ENCODE peak calls at places on chromosomes 13 and 19, in six cellular contexts. Z is IMR-90, K is H1, R is neuronal stem cell, X is mesendoderm, C is mesenchymal stem cell. U is an unnamed sample.

GRCh38 chr13:50934735-50935419 is 25.3 kb downstream of the RNASEH2B start:
- DNase-seq in Z (no peak), K (no peak), R (no peak), X (no peak), C (no peak), U (no peak)

GRCh38 chr13:48009298-48009697 is 8.2 kb upstream of the SUCLA2 start:
- DNase-seq in Z (peak), K (no peak), R (no peak), X (peak), C (peak), U (no peak)

GRCh38 chr19:13920940-13921744 is 15.1 kb downstream of the CC2D1A start:
- DNase-seq in Z (peak), K (peak), R (no peak), X (peak), C (peak), U (peak)

GRCh38 chr13:72104656-72105180 is 237.7 kb upstream of the DACH1 start:
- DNase-seq in Z (no peak), K (no peak), R (no peak), X (no peak), C (peak), U (no peak)

GRCh38 chr13:77310161-77310560 is 16.7 kb downstream of the MYCBP2 start:
- DNase-seq in Z (no peak), K (no peak), R (no peak), X (no peak), C (no peak), U (no peak)

GRCh38 chr19:2047076-2047448 is 4.0 kb downstream of the MKNK2 start:
- DNase-seq in Z (no peak), K (no peak), R (no peak), X (no peak), C (no peak), U (no peak)

GRCh38 chr19:16825312-16826168 is 3.7 kb upstream of the SIN3B start:
- DNase-seq in Z (peak), K (peak), R (no peak), X (peak), C (peak), U (peak)

GRCh38 chr13:24183741-24184182 is 23.2 kb downstream of the SPATA13 start:
- DNase-seq in Z (no peak), K (no peak), R (no peak), X (no peak), C (no peak), U (no peak)

GRCh38 chr19:41801682-41802317 is 5.4 kb downstream of the CEACAM3 start:
- DNase-seq in Z (no peak), K (no peak), R (no peak), X (no peak), C (no peak), U (no peak)

GRCh38 chr13:28339419-28339818 is 155.5 kb downstream of the FLT1 start:
- DNase-seq in Z (peak), K (no peak), R (no peak), X (no peak), C (peak), U (no peak)

GRCh38 chr19:40962460-40962961 is 28.6 kb upstream of the CYP2B6 start:
- DNase-seq in Z (no peak), K (no peak), R (no peak), X (no peak), C (no peak), U (no peak)

GRCh38 chr19:43784251-43784980 is 3.6 kb upstream of the KCNN4 start:
- DNase-seq in Z (peak), K (no peak), R (no peak), X (peak), C (peak), U (peak)

GRCh38 chr19:5951338-5951861 is 26.5 kb downstream of the RANBP3 start:
- DNase-seq in Z (no peak), K (no peak), R (no peak), X (peak), C (no peak), U (peak)

GRCh38 chr13:100532090-100532766 is 56.4 kb downstream of the GGACT start:
- DNase-seq in Z (no peak), K (peak), R (no peak), X (no peak), C (no peak), U (peak)

DNA sequence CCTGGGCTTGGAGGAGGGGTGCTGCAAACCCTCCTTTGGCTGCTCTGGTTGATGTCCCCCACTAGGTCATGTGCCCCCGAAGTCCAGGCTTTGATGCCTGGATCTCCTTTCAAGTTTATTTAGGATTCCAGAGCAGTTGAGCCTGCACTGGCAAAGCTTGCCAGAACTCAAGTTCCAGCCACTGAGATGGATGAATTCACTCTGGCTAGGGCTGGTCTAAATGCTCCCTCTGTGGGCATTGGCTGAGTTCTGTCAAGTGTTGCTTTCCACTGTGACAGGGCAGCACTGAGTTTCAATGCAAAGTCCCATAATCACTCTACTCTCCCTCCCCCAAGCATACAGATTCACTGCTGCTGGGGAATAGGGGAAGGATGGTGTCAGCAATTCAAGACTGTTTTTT is 17.8 kb upstream of the LMO7 start:
- DNase-seq in Z (no peak), K (no peak), R (no peak), X (no peak), C (no peak), U (no peak)
- H2BK15ac ChIP-seq in Z (peak), K (no peak), R (no peak), X (no peak), C (no peak), U (no peak)

GRCh38 chr19:38773469-38774177 is at the start of gene LGALS7:
- DNase-seq in Z (no peak), K (no peak), R (no peak), X (no peak), C (no peak), U (no peak)
- H2AK5ac ChIP-seq in Z (no peak), K (no peak), R (peak), X (no peak), C (no peak), U (no peak)

GRCh38 chr13:23129329-23129728 is 51.5 kb upstream of the SGCG start:
- DNase-seq in Z (no peak), K (no peak), R (no peak), X (no peak), C (no peak), U (no peak)
- H2BK15ac ChIP-seq in Z (no peak), K (no peak), R (no peak), X (no peak), C (no peak), U (no peak)

DNA sequence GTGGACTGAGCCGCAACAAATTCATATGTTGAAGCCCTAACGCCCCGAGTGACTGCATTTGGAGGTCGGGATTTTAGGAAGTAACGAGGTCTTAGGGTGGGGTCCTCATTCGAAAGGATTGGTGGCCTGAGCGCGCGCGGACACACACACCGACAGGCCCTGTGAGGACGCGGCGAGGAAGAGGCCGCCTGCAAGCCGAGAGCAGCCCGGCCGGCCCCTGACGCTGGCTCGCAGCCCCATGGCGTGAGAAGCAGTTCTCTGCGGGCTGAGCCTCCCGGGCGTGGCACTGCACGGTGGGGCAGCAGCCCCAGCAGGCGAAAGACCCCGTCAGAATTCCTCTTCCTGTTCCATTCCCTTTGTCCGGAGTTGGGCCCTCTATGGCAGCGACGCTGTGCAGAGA is 131.2 kb downstream of the CRYL1 start:
- DNase-seq in Z (no peak), K (peak), R (no peak), X (no peak), C (no peak), U (no peak)
- H2AK5ac ChIP-seq in Z (no peak), K (peak), R (no peak), X (no peak), C (no peak), U (no peak)

DNA sequence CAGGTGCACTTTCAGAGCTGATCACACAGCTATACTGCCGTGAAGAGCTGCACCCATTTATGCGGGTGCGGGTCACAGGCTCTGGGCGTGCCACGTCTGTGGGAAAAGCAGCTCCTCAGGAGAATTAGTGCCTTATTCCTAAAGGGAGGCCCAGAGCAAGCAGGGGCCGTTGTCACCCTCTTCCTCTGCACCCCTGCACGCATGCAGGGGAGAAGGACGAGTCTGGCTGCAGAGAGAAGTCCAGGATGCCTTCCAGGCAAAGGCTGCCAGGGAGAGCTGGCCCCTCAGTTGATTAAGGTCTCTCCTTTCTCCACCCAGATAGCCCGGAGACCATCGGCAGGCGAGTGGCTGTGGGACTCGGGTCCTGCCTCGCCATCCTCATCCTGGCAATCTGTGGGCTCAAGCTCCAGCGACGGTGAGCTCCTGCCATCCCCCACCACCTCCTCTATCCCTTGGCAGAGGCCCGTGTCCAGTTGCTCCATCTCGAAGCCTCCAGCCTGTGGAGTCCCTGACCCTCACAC is 3.1 kb upstream of the FFAR1 start:
- DNase-seq in Z (no peak), K (peak), R (no peak), X (no peak), C (no peak), U (peak)
- H2BK15ac ChIP-seq in Z (no peak), K (no peak), R (no peak), X (no peak), C (no peak), U (no peak)

U was measured in H9.